ENCODE peak calls at places on chromosomes 16 and 17, in eight cellular contexts. M, K, G, Q, A, X, O and R are unnamed samples.

GRCh38 chr16:50815382-50815781 is 73.5 kb downstream of the CYLD start:
- DNase-seq in M (no peak), K (no peak), G (no peak), Q (no peak), A (no peak), X (no peak), O (no peak), R (no peak)

GRCh38 chr16:7270823-7271222 is 61.8 kb upstream of the RBFOX1 start:
- DNase-seq in M (no peak), K (no peak), G (no peak), Q (no peak), A (no peak), X (no peak), O (no peak), R (no peak)

GRCh38 chr16:77450790-77451487 is 16.1 kb upstream of the ADAMTS18 start:
- DNase-seq in M (no peak), K (no peak), G (no peak), Q (no peak), A (no peak), X (no peak), O (peak; percentile 30), R (no peak)

GRCh38 chr17:64442550-64442971 is 6.4 kb upstream of the MILR1 start:
- DNase-seq in M (no peak), K (no peak), G (peak; percentile 61), Q (no peak), A (no peak), X (no peak), O (no peak), R (no peak)

GRCh38 chr17:55388842-55389241 is 32.8 kb downstream of the MMD start:
- DNase-seq in M (no peak), K (no peak), G (no peak), Q (no peak), A (no peak), X (no peak), O (no peak), R (no peak)

GRCh38 chr17:46020998-46021397 is 21.9 kb downstream of the STH start:
- DNase-seq in M (no peak), K (no peak), G (no peak), Q (no peak), A (no peak), X (no peak), O (no peak), R (peak; percentile 40)

GRCh38 chr17:15456972-15457722 is 10.3 kb downstream of the CDRT4 start:
- DNase-seq in M (peak; percentile 87), K (peak; percentile 62), G (peak; percentile 45), Q (no peak), A (no peak), X (peak; percentile 87), O (peak; percentile 82), R (no peak)

GRCh38 chr16:85484337-85485295 is 128.5 kb upstream of the GSE1 start:
- DNase-seq in M (no peak), K (no peak), G (no peak), Q (no peak), A (no peak), X (no peak), O (no peak), R (no peak)

GRCh38 chr17:79009397-79010303 is at the start of gene CANT1:
- DNase-seq in M (peak; percentile 76), K (peak; percentile 92), G (peak; percentile 90), Q (peak; percentile 90), A (peak; percentile 56), X (peak; percentile 93), O (peak; percentile 93), R (peak; percentile 92)

GRCh38 chr16:27636453-27637200 is 86.7 kb downstream of the KATNIP start:
- DNase-seq in M (no peak), K (no peak), G (no peak), Q (no peak), A (no peak), X (no peak), O (no peak), R (peak; percentile 35)

GRCh38 chr17:62968445-62968923 is 2.4 kb downstream of the TANC2 start:
- DNase-seq in M (peak; percentile 89), K (peak; percentile 90), G (peak; percentile 96), Q (peak; percentile 85), A (peak; percentile 83), X (peak; percentile 94), O (peak; percentile 89), R (peak; percentile 93)

GRCh38 chr17:27920569-27920968 is 27.4 kb upstream of the LYRM9 start:
- DNase-seq in M (no peak), K (no peak), G (no peak), Q (no peak), A (no peak), X (no peak), O (no peak), R (no peak)

GRCh38 chr17:63622571-63623390 is 564 bp downstream of the MAP3K3 start:
- DNase-seq in M (peak; percentile 63), K (peak; percentile 92), G (peak; percentile 58), Q (peak; percentile 55), A (no peak), X (peak; percentile 83), O (peak; percentile 81), R (peak; percentile 72)

GRCh38 chr17:64240741-64241347 is 22.2 kb downstream of the TEX2 start:
- DNase-seq in M (peak; percentile 94), K (peak; percentile 75), G (peak; percentile 43), Q (no peak), A (no peak), X (peak; percentile 93), O (peak; percentile 36), R (no peak)

GRCh38 chr17:74523308-74523707 is 8.0 kb downstream of the CD300LB start:
- DNase-seq in M (no peak), K (no peak), G (no peak), Q (no peak), A (no peak), X (no peak), O (no peak), R (no peak)

GRCh38 chr17:74520790-74521480 is 10.3 kb downstream of the CD300LB start:
- DNase-seq in M (peak; percentile 19), K (no peak), G (peak; percentile 66), Q (no peak), A (no peak), X (peak; percentile 69), O (no peak), R (no peak)

GRCh38 chr17:74519951-74520553 is 11.2 kb downstream of the CD300LB start:
- DNase-seq in M (no peak), K (no peak), G (no peak), Q (no peak), A (no peak), X (no peak), O (no peak), R (no peak)

GRCh38 chr17:74522381-74523090 is 8.7 kb downstream of the CD300LB start:
- DNase-seq in M (no peak), K (no peak), G (no peak), Q (no peak), A (no peak), X (no peak), O (no peak), R (no peak)

GRCh38 chr17:74521701-74522201 is 9.5 kb downstream of the CD300LB start:
- DNase-seq in M (no peak), K (no peak), G (no peak), Q (no peak), A (no peak), X (no peak), O (no peak), R (no peak)
- H3K27ac ChIP-seq in M (no peak overlapping the region), K (no peak overlapping the region), G (no peak overlapping the region), Q (no peak overlapping the region), A (no peak overlapping the region), X (no peak overlapping the region), O (no peak overlapping the region), R (no peak overlapping the region)

GRCh38 chr17:80413771-80414507 is 1.0 kb upstream of the ENDOV start:
- DNase-seq in M (no peak), K (no peak), G (peak; percentile 34), Q (no peak), A (no peak), X (peak; percentile 27), O (no peak), R (no peak)
- H2AFZ ChIP-seq in M (peak overlapping the region; percentile 89), K (peak overlapping the region; percentile 53), G (peak overlapping the region; percentile 87), Q (no peak overlapping the region), A (no peak overlapping the region), X (peak overlapping the region; percentile 79), O (peak overlapping the region; percentile 86), R (peak overlapping the region; percentile 98)

DNA sequence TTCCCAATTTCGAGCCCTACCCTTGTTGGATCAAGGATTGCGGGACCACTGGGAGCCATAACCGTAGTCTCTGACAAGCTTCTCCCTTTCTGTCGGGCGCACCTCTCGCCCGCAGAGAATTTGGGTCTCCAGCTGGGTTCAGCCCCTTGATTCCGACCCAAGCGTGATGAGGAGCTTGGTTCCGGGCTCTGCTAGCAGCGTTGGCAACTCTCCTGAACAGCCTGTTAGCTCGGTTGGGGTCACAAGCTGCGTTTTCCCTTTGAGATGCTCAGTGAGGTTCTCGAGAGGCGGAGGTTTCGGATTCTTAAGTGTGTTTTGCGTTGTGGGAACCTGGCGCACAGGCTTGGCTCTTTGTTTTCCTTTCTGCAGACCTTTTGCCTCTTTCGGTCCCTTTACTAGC is 667 bp downstream of the ATXN1L start:
- DNase-seq in M (peak; percentile 11), K (peak; percentile 21), G (no peak), Q (peak; percentile 30), A (no peak), X (peak; percentile 69), O (peak; percentile 46), R (peak; percentile 77)
- H3K27ac ChIP-seq in M (peak overlapping the region; percentile 86), K (peak overlapping the region; percentile 88), G (no peak overlapping the region), Q (no peak overlapping the region), A (peak overlapping the region; percentile 50), X (peak overlapping the region; percentile 48), O (peak overlapping the region; percentile 74), R (peak overlapping the region; percentile 88)

GRCh38 chr16:57740423-57741071 is 5.0 kb downstream of the KATNB1 start:
- DNase-seq in M (no peak), K (no peak), G (no peak), Q (no peak), A (no peak), X (no peak), O (no peak), R (no peak)

GRCh38 chr16:57742543-57742942 is 7.0 kb downstream of the KATNB1 start:
- DNase-seq in M (no peak), K (no peak), G (no peak), Q (no peak), A (no peak), X (no peak), O (no peak), R (no peak)

GRCh38 chr16:57741660-57742191 is 6.2 kb downstream of the KATNB1 start:
- DNase-seq in M (no peak), K (no peak), G (no peak), Q (no peak), A (no peak), X (no peak), O (no peak), R (no peak)

GRCh38 chr16:57738844-57739243 is 3.3 kb downstream of the KATNB1 start:
- DNase-seq in M (no peak), K (no peak), G (no peak), Q (no peak), A (no peak), X (no peak), O (no peak), R (no peak)

DNA sequence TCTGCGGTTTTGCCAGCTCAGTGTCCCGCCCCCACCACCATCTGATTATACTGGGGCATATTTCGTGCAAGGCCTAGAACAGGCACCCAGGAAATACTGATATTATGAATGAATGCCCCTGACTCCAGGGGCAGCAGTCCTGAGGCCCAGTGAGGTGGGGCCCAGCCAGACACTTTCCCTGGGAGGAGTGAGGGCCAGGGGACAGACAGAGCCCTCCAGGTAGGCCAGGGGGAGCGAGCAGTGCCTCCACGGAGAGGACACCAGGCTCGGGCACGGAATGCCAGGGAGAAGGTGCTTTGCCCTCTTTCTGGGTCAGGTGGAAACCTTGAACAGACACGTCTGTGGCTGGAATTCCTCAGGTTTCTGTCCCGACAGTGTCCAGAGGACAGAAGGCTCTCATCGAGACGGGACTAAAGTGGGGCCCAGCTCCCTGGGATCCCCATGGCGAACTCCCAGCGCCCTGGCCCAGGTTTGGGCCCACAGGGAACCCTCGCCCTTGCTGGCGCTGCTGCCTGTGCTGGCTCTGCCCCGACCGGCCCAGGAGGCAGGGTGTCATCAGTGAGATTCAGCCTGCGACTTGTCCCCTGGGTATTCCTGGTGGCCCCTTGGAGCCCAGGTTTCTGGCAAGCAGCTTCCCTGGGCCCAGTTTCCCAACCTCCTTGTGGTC is 4.3 kb downstream of the KATNB1 start:
- DNase-seq in M (no peak), K (no peak), G (no peak), Q (no peak), A (no peak), X (no peak), O (no peak), R (no peak)
- H2AFZ ChIP-seq in M (no peak overlapping the region), K (no peak overlapping the region), G (no peak overlapping the region), Q (no peak overlapping the region), A (no peak overlapping the region), X (no peak overlapping the region), O (no peak overlapping the region), R (no peak overlapping the region)